ENCODE peak calls at places on chromosomes 6 and 20, in nine cellular contexts. W is coronary artery, X is H9, E is HFFc6, Y is Calu3, F is AG04449, T is tibial artery, U is lower leg skin, J is pancreas. A is an unnamed sample.
A peak's percentile ranks its signal among the peaks of the same experiment; 100 is the strongest.

GRCh38 chr6:138509371-138509770 is 10.1 kb upstream of the NHSL1 start:
- DNase-seq in W (no peak), X (no peak), E (peak; percentile 53), Y (peak; percentile 54), F (no peak), T (no peak), U (no peak), J (peak; percentile 61), A (no peak)

GRCh38 chr6:96460052-96460700 is 61.4 kb upstream of the UFL1 start:
- DNase-seq in W (no peak), X (no peak), E (no peak), Y (no peak), F (no peak), T (no peak), U (no peak), J (no peak), A (no peak)

GRCh38 chr6:121932071-121933009 is 467.1 kb upstream of the HSF2 start:
- DNase-seq in W (no peak), X (peak; percentile 93), E (peak; percentile 96), Y (peak; percentile 16), F (peak; percentile 92), T (no peak), U (peak; percentile 85), J (no peak), A (peak; percentile 92)

GRCh38 chr20:64146301-64146935 is 17.8 kb upstream of the MYT1 start:
- DNase-seq in W (no peak), X (no peak), E (no peak), Y (no peak), F (no peak), T (no peak), U (peak; percentile 40), J (no peak), A (no peak)

GRCh38 chr20:47974234-47974878 is 189.1 kb upstream of the SULF2 start:
- DNase-seq in W (no peak), X (no peak), E (no peak), Y (no peak), F (no peak), T (no peak), U (no peak), J (no peak), A (no peak)

GRCh38 chr6:30443657-30444450 is 45.5 kb upstream of the HLA-E start:
- DNase-seq in W (no peak), X (no peak), E (no peak), Y (peak; percentile 35), F (no peak), T (no peak), U (no peak), J (no peak), A (no peak)

GRCh38 chr6:166031275-166031674 is 136.4 kb downstream of the TBXT start:
- DNase-seq in W (no peak), X (no peak), E (no peak), Y (no peak), F (no peak), T (no peak), U (no peak), J (no peak), A (no peak)

GRCh38 chr6:154605207-154605877 is 94.9 kb upstream of the CNKSR3 start:
- DNase-seq in W (no peak), X (no peak), E (no peak), Y (no peak), F (no peak), T (no peak), U (no peak), J (no peak), A (no peak)

GRCh38 chr20:45358282-45359068 is 4.5 kb upstream of the SYS1 start:
- DNase-seq in W (peak; percentile 93), X (no peak), E (peak; percentile 62), Y (no peak), F (no peak), T (peak; percentile 94), U (peak; percentile 95), J (peak; percentile 53), A (peak; percentile 45)

GRCh38 chr20:63134201-63134612 is 81.7 kb downstream of the YTHDF1 start:
- DNase-seq in W (no peak), X (peak; percentile 68), E (no peak), Y (peak; percentile 39), F (no peak), T (no peak), U (no peak), J (no peak), A (no peak)

GRCh38 chr6:154466139-154466538 is 44.3 kb downstream of the CNKSR3 start:
- DNase-seq in W (no peak), X (no peak), E (no peak), Y (no peak), F (no peak), T (no peak), U (peak; percentile 80), J (no peak), A (no peak)

GRCh38 chr20:7003598-7003997 is 236.1 kb downstream of the BMP2 start:
- DNase-seq in W (no peak), X (no peak), E (no peak), Y (no peak), F (no peak), T (no peak), U (no peak), J (no peak), A (no peak)

GRCh38 chr6:100100776-100101175 is 106.8 kb upstream of the MCHR2 start:
- DNase-seq in W (no peak), X (no peak), E (no peak), Y (no peak), F (no peak), T (no peak), U (no peak), J (no peak), A (no peak)

GRCh38 chr6:100096936-100097335 is 102.9 kb upstream of the MCHR2 start:
- DNase-seq in W (no peak), X (no peak), E (no peak), Y (no peak), F (no peak), T (no peak), U (no peak), J (no peak), A (no peak)

GRCh38 chr6:100096356-100096755 is 102.3 kb upstream of the MCHR2 start:
- DNase-seq in W (no peak), X (no peak), E (peak; percentile 53), Y (no peak), F (no peak), T (no peak), U (no peak), J (no peak), A (no peak)

GRCh38 chr6:100101656-100102055 is 107.6 kb upstream of the MCHR2 start:
- DNase-seq in W (no peak), X (no peak), E (peak; percentile 51), Y (no peak), F (no peak), T (no peak), U (no peak), J (no peak), A (no peak)

DNA sequence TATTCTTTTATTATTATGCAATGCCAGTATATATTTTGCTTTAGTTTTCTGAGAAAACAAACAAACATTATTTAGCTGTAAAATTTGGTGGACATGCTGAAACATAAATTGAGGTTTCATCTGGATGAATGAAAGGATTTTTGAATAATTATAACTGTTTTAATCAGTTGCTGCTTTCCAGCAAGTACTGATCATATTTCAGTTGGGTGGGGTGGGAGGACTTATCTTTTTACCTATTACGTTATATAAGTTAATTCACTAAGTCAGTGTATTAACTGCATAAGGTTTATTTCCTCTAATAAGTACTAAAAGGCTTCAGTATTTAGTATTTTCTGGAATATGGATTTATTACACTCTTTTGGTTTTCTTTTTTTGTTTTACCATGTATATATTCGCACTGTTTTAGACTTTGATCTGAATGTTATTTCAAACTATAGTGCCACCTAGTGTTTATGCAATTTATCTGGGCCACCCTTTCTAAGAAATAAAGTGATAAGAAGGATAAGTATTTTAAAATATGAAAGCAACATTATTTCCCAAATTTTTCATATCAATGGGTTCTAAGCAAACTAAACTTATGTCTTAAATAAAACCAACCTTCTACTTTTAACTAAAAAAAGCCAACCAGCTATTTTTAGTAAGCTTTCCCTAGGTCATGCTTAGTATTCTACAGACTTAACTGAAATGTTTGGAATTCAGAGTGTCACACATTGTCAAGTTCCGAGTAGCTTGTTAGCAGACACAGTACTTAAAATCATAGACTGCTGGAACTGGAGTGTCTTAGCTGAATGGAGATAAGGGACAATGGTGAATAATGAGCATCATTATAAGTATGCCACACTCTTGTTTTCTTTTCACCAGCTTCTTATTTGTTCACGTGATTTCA is 105.4 kb upstream of the MCHR2 start:
- DNase-seq in W (no peak), X (no peak), E (peak; percentile 50), Y (no peak), F (no peak), T (no peak), U (no peak), J (no peak), A (no peak)
- TF ChIP-seq CTCF in W (peak; percentile 20), X (peak; percentile 74), E (peak; percentile 88), Y (peak; percentile 49), F (peak; percentile 31), T (peak; percentile 36), U (no peak), J (peak; percentile 31), A (peak; percentile 55)

GRCh38 chr6:160348552-160349441 is 619 bp downstream of the SLC22A3 start:
- DNase-seq in W (no peak), X (peak; percentile 63), E (no peak), Y (peak; percentile 58), F (no peak), T (no peak), U (no peak), J (peak; percentile 20), A (no peak)
- TF ChIP-seq CTCF in W (no peak), X (peak; percentile 42), E (no peak), Y (no peak), F (no peak), T (peak; percentile 41), U (no peak), J (no peak), A (peak; percentile 21)

GRCh38 chr6:39092124-39092523 is 22.9 kb downstream of the SAYSD1 start:
- DNase-seq in W (no peak), X (no peak), E (no peak), Y (peak; percentile 23), F (no peak), T (no peak), U (no peak), J (no peak), A (no peak)
- TF ChIP-seq CTCF in W (no peak), X (peak; percentile 65), E (no peak), Y (no peak), F (no peak), T (no peak), U (no peak), J (no peak), A (no peak)

GRCh38 chr20:11982289-11982957 is 64.7 kb downstream of the BTBD3 start:
- DNase-seq in W (no peak), X (no peak), E (no peak), Y (no peak), F (no peak), T (no peak), U (no peak), J (peak; percentile 35), A (no peak)

GRCh38 chr20:11979306-11980128 is 61.8 kb downstream of the BTBD3 start:
- DNase-seq in W (no peak), X (no peak), E (no peak), Y (no peak), F (no peak), T (no peak), U (no peak), J (no peak), A (no peak)

GRCh38 chr20:11978496-11978895 is 60.8 kb downstream of the BTBD3 start:
- DNase-seq in W (no peak), X (no peak), E (no peak), Y (no peak), F (no peak), T (no peak), U (no peak), J (no peak), A (no peak)

GRCh38 chr20:11981366-11981947 is 63.8 kb downstream of the BTBD3 start:
- DNase-seq in W (no peak), X (no peak), E (no peak), Y (no peak), F (no peak), T (no peak), U (no peak), J (no peak), A (no peak)

GRCh38 chr20:11980263-11980662 is 62.6 kb downstream of the BTBD3 start:
- DNase-seq in W (no peak), X (no peak), E (no peak), Y (no peak), F (no peak), T (no peak), U (no peak), J (no peak), A (no peak)
- TF ChIP-seq CTCF in W (no peak), X (no peak), E (no peak), Y (no peak), F (no peak), T (no peak), U (no peak), J (no peak), A (no peak)